ENCODE peak calls at places on chromosomes 12 and 14, in four cellular contexts. H is OCI-LY7; X is effector memory CD4-positive, alpha-beta T cell; R is CD8-positive, alpha-beta memory T cell. L is an unnamed sample.
A peak's percentile ranks its signal among the peaks of the same experiment; 100 is the strongest.

GRCh38 chr12:26122681-26123481 is 2.0 kb downstream of the BHLHE41 start:
- DNase-seq in H (no peak), X (no peak), R (no peak), L (peak; percentile 16)

GRCh38 chr12:20409639-20410038 is 41.3 kb downstream of the PDE3A start:
- DNase-seq in H (no peak), X (no peak), R (no peak), L (no peak)

GRCh38 chr12:63935361-63935760 is 90.9 kb downstream of the SRGAP1 start:
- DNase-seq in H (no peak), X (no peak), R (no peak), L (no peak)

GRCh38 chr14:34649344-34649743 is 19.4 kb upstream of the SNX6 start:
- DNase-seq in H (no peak), X (no peak), R (no peak), L (no peak)

GRCh38 chr12:112347521-112347920 is 34.7 kb downstream of the HECTD4 start:
- DNase-seq in H (no peak), X (no peak), R (no peak), L (no peak)

GRCh38 chr12:5580911-5581488 is 149.1 kb downstream of the NTF3 start:
- DNase-seq in H (no peak), X (no peak), R (no peak), L (no peak)

GRCh38 chr14:89681086-89682018 is 264.3 kb upstream of the FOXN3 start:
- DNase-seq in H (peak; percentile 7), X (no peak), R (peak; percentile 19), L (no peak)

GRCh38 chr12:124744659-124745467 is 118.8 kb downstream of the SCARB1 start:
- DNase-seq in H (peak; percentile 79), X (no peak), R (no peak), L (no peak)

GRCh38 chr14:100450049-100450448 is 126.9 kb downstream of the SLC25A47 start:
- DNase-seq in H (no peak), X (no peak), R (no peak), L (no peak)

GRCh38 chr12:62533755-62534107 is 67.1 kb downstream of the MON2 start:
- DNase-seq in H (no peak), X (no peak), R (no peak), L (no peak)

GRCh38 chr12:92411687-92412086 is 266.0 kb upstream of the BTG1 start:
- DNase-seq in H (no peak), X (no peak), R (no peak), L (no peak)

GRCh38 chr12:109683316-109683715 is 30.3 kb upstream of the FAM222A start:
- DNase-seq in H (no peak), X (no peak), R (no peak), L (no peak)

GRCh38 chr12:52715416-52715815 is 12.1 kb upstream of the KRT77 start:
- DNase-seq in H (no peak), X (no peak), R (no peak), L (no peak)

GRCh38 chr14:37598085-37598972 is 2.9 kb downstream of the TTC6 start:
- DNase-seq in H (no peak), X (no peak), R (no peak), L (no peak)

GRCh38 chr12:122862872-122863701 is 27.8 kb downstream of the HIP1R start:
- DNase-seq in H (no peak), X (no peak), R (no peak), L (no peak)

GRCh38 chr12:93622485-93622884 is 50.0 kb downstream of the SOCS2 start:
- DNase-seq in H (no peak), X (no peak), R (no peak), L (no peak)

L was measured in T-helper 17 cell.